ENCODE peak calls at places on chromosomes 13 and 19, in four cellular contexts. One of them, this sample, is unnamed.

GRCh38 chr19:13022111-13022858 is 27.0 kb downstream of the NFIX start:
- DNase-seq in Kasumi-1: peak; percentile 67
- DNase-seq in AG04450: peak; percentile 55
- DNase-seq in T-cell: no peak
- DNase-seq in this sample: no peak

GRCh38 chr19:45342911-45343310 is 2.4 kb downstream of the KLC3 start:
- DNase-seq in Kasumi-1: no peak
- DNase-seq in AG04450: no peak
- DNase-seq in T-cell: no peak
- DNase-seq in this sample: no peak

GRCh38 chr13:49635599-49636433 is 7.5 kb downstream of the ARL11 start:
- DNase-seq in Kasumi-1: no peak
- DNase-seq in AG04450: peak; percentile 27
- DNase-seq in T-cell: peak; percentile 58
- DNase-seq in this sample: no peak

GRCh38 chr19:49335071-49335783 is at the start of gene CD37:
- DNase-seq in Kasumi-1: peak; percentile 77
- DNase-seq in AG04450: no peak
- DNase-seq in T-cell: peak; percentile 44
- DNase-seq in this sample: peak; percentile 68

GRCh38 chr19:10988921-10989320 is 28.1 kb downstream of the SMARCA4 start:
- DNase-seq in Kasumi-1: no peak
- DNase-seq in AG04450: no peak
- DNase-seq in T-cell: no peak
- DNase-seq in this sample: no peak

GRCh38 chr19:17703823-17704463 is 15.3 kb upstream of the MAP1S start:
- DNase-seq in Kasumi-1: peak; percentile 71
- DNase-seq in AG04450: no peak
- DNase-seq in T-cell: peak; percentile 40
- DNase-seq in this sample: peak; percentile 83

GRCh38 chr19:52039169-52039568 is 9.5 kb downstream of the ZNF432 start:
- DNase-seq in Kasumi-1: no peak
- DNase-seq in AG04450: no peak
- DNase-seq in T-cell: no peak
- DNase-seq in this sample: no peak

GRCh38 chr19:8052464-8052859 is at the start of gene CCL25:
- DNase-seq in Kasumi-1: no peak
- DNase-seq in AG04450: no peak
- DNase-seq in T-cell: no peak
- DNase-seq in this sample: no peak

GRCh38 chr19:50050406-50051223 is 24.8 kb downstream of the ZNF473 start:
- DNase-seq in Kasumi-1: no peak
- DNase-seq in AG04450: peak; percentile 13
- DNase-seq in T-cell: peak; percentile 69
- DNase-seq in this sample: peak; percentile 94

GRCh38 chr13:36131215-36131930 is at the start of gene DCLK1:
- DNase-seq in Kasumi-1: no peak
- DNase-seq in AG04450: no peak
- DNase-seq in T-cell: no peak
- DNase-seq in this sample: no peak

GRCh38 chr13:98144501-98145350 is 1.8 kb downstream of the FARP1 start:
- DNase-seq in Kasumi-1: no peak
- DNase-seq in AG04450: peak; percentile 43
- DNase-seq in T-cell: no peak
- DNase-seq in this sample: no peak

GRCh38 chr13:33017410-33017929 is 1.2 kb downstream of the KL start:
- DNase-seq in Kasumi-1: peak; percentile 64
- DNase-seq in AG04450: no peak
- DNase-seq in T-cell: no peak
- DNase-seq in this sample: no peak

GRCh38 chr19:16899566-16900075 is 10.8 kb downstream of the F2RL3 start:
- DNase-seq in Kasumi-1: peak; percentile 37
- DNase-seq in AG04450: no peak
- DNase-seq in T-cell: no peak
- DNase-seq in this sample: no peak

GRCh38 chr13:23289917-23290357 is 109.2 kb downstream of the SGCG start:
- DNase-seq in Kasumi-1: no peak
- DNase-seq in AG04450: peak; percentile 1
- DNase-seq in T-cell: no peak
- DNase-seq in this sample: no peak

GRCh38 chr13:33645591-33646554 is 172.1 kb upstream of the RFC3 start:
- DNase-seq in Kasumi-1: no peak
- DNase-seq in AG04450: no peak
- DNase-seq in T-cell: no peak
- DNase-seq in this sample: no peak

GRCh38 chr19:3443840-3444694 is 36.3 kb downstream of the SMIM24 start:
- DNase-seq in Kasumi-1: peak; percentile 94
- DNase-seq in AG04450: no peak
- DNase-seq in T-cell: no peak
- DNase-seq in this sample: no peak

GRCh38 chr13:113539176-113539575 is 45.4 kb upstream of the TFDP1 start:
- DNase-seq in Kasumi-1: no peak
- DNase-seq in AG04450: no peak
- DNase-seq in T-cell: no peak
- DNase-seq in this sample: no peak

GRCh38 chr13:47472516-47472915 is 528.6 kb downstream of the SUCLA2 start:
- DNase-seq in Kasumi-1: no peak
- DNase-seq in AG04450: no peak
- DNase-seq in T-cell: no peak
- DNase-seq in this sample: no peak

GRCh38 chr19:49590971-49591730 is at the start of gene PRR12:
- DNase-seq in Kasumi-1: peak; percentile 62
- DNase-seq in AG04450: peak; percentile 32
- DNase-seq in T-cell: peak; percentile 59
- DNase-seq in this sample: peak; percentile 75

GRCh38 chr19:31378404-31378803 is 29.2 kb upstream of the TSHZ3 start:
- DNase-seq in Kasumi-1: no peak
- DNase-seq in AG04450: peak; percentile 84
- DNase-seq in T-cell: no peak
- DNase-seq in this sample: no peak

GRCh38 chr13:106151056-106151699 is 384.3 kb downstream of the EFNB2 start:
- DNase-seq in Kasumi-1: no peak
- DNase-seq in AG04450: peak; percentile 59
- DNase-seq in T-cell: no peak
- DNase-seq in this sample: no peak

GRCh38 chr19:40755248-40755624 is 4.2 kb downstream of the SNRPA start:
- DNase-seq in Kasumi-1: no peak
- DNase-seq in AG04450: no peak
- DNase-seq in T-cell: no peak
- DNase-seq in this sample: no peak

GRCh38 chr19:29793116-29793727 is 18.6 kb upstream of the CCNE1 start:
- DNase-seq in Kasumi-1: no peak
- DNase-seq in AG04450: no peak
- DNase-seq in T-cell: no peak
- DNase-seq in this sample: no peak

GRCh38 chr19:29779921-29780320 is 31.9 kb upstream of the CCNE1 start:
- DNase-seq in Kasumi-1: peak; percentile 32
- DNase-seq in AG04450: no peak
- DNase-seq in T-cell: no peak
- DNase-seq in this sample: no peak

GRCh38 chr19:43789029-43789428 is 8.3 kb upstream of the KCNN4 start:
- DNase-seq in Kasumi-1: peak; percentile 87
- DNase-seq in AG04450: no peak
- DNase-seq in T-cell: no peak
- DNase-seq in this sample: no peak

GRCh38 chr19:18663940-18664530 is 19.4 kb upstream of the CRTC1 start:
- DNase-seq in Kasumi-1: peak; percentile 31
- DNase-seq in AG04450: no peak
- DNase-seq in T-cell: no peak
- DNase-seq in this sample: peak; percentile 26

GRCh38 chr19:2491130-2491801 is 15.3 kb downstream of the GADD45B start:
- DNase-seq in Kasumi-1: no peak
- DNase-seq in AG04450: no peak
- DNase-seq in T-cell: no peak
- DNase-seq in this sample: no peak

GRCh38 chr19:30447276-30447870 is 75.2 kb downstream of the ZNF536 start:
- DNase-seq in Kasumi-1: no peak
- DNase-seq in AG04450: no peak
- DNase-seq in T-cell: no peak
- DNase-seq in this sample: no peak

GRCh38 chr13:27971236-27971645 is 2.1 kb upstream of the CDX2 start:
- DNase-seq in Kasumi-1: no peak
- DNase-seq in AG04450: no peak
- DNase-seq in T-cell: no peak
- DNase-seq in this sample: no peak